ENCODE peak calls at places on chromosomes 3 and 15, in eight cellular contexts. T is dorsolateral prefrontal cortex, R is ascending aorta, B is A549, A is left ventricle myocardium inferior, V is WERI-Rb-1, Q is GM06990, L is endodermal cell. P is an unnamed sample.
A peak's percentile ranks its signal among the peaks of the same experiment; 100 is the strongest.

GRCh38 chr15:48617619-48618018 is 27.9 kb downstream of the FBN1 start:
- DNase-seq in T (no peak), R (no peak), B (no peak), A (peak; percentile 22), V (no peak), Q (no peak), L (no peak), P (no peak)

GRCh38 chr3:72078661-72079368 is 293.9 kb upstream of the PROK2 start:
- DNase-seq in T (no peak), R (no peak), B (no peak), A (no peak), V (no peak), Q (no peak), L (no peak), P (no peak)

GRCh38 chr3:74832925-74833324 is 218.5 kb upstream of the CNTN3 start:
- DNase-seq in T (no peak), R (no peak), B (no peak), A (no peak), V (no peak), Q (no peak), L (no peak), P (no peak)

GRCh38 chr3:39150803-39151631 is 2.4 kb downstream of the CSRNP1 start:
- DNase-seq in T (no peak), R (peak; percentile 84), B (peak; percentile 88), A (peak; percentile 89), V (peak; percentile 51), Q (no peak), L (peak; percentile 97), P (peak; percentile 79)

GRCh38 chr15:26716069-26716468 is 56.8 kb downstream of the GABRB3 start:
- DNase-seq in T (no peak), R (no peak), B (no peak), A (no peak), V (no peak), Q (no peak), L (no peak), P (no peak)

GRCh38 chr15:41125950-41126642 is 10.0 kb upstream of the INO80 start:
- DNase-seq in T (no peak), R (no peak), B (no peak), A (no peak), V (no peak), Q (no peak), L (no peak), P (no peak)

GRCh38 chr3:134189848-134190247 is 60.8 kb downstream of the RYK start:
- DNase-seq in T (no peak), R (no peak), B (no peak), A (no peak), V (no peak), Q (no peak), L (no peak), P (no peak)

GRCh38 chr3:177838951-177839350 is 641.7 kb upstream of the TBL1XR1 start:
- DNase-seq in T (no peak), R (no peak), B (no peak), A (no peak), V (peak; percentile 68), Q (no peak), L (no peak), P (no peak)

GRCh38 chr15:88018865-88019626 is 237.5 kb downstream of the NTRK3 start:
- DNase-seq in T (no peak), R (no peak), B (no peak), A (no peak), V (peak; percentile 13), Q (no peak), L (no peak), P (no peak)

GRCh38 chr15:42608110-42608531 is 32.7 kb downstream of the STARD9 start:
- DNase-seq in T (no peak), R (no peak), B (no peak), A (no peak), V (no peak), Q (peak; percentile 50), L (no peak), P (peak; percentile 66)

GRCh38 chr3:71146673-71147072 is 436.9 kb downstream of the FOXP1 start:
- DNase-seq in T (no peak), R (no peak), B (no peak), A (no peak), V (no peak), Q (no peak), L (no peak), P (no peak)

GRCh38 chr3:40741729-40742128 is 217.0 kb downstream of the ZNF621 start:
- DNase-seq in T (no peak), R (no peak), B (peak; percentile 6), A (no peak), V (no peak), Q (no peak), L (no peak), P (no peak)

GRCh38 chr3:117955196-117955595 is 1079.5 kb downstream of the IGSF11 start:
- DNase-seq in T (no peak), R (no peak), B (no peak), A (no peak), V (no peak), Q (no peak), L (no peak), P (no peak)

GRCh38 chr3:144344925-144345548 is 373.4 kb downstream of the DIPK2A start:
- DNase-seq in T (no peak), R (no peak), B (no peak), A (no peak), V (no peak), Q (no peak), L (no peak), P (no peak)

GRCh38 chr3:167861649-167862048 is 126.1 kb downstream of the SERPINI1 start:
- DNase-seq in T (no peak), R (no peak), B (peak; percentile 43), A (no peak), V (no peak), Q (no peak), L (no peak), P (no peak)

GRCh38 chr3:187630421-187630820 is 39.8 kb downstream of the SST start:
- DNase-seq in T (no peak), R (no peak), B (no peak), A (no peak), V (no peak), Q (no peak), L (no peak), P (no peak)

GRCh38 chr3:26625187-26625586 is 2.6 kb downstream of the LRRC3B start:
- DNase-seq in T (no peak), R (no peak), B (no peak), A (no peak), V (no peak), Q (no peak), L (peak; percentile 66), P (no peak)

DNA sequence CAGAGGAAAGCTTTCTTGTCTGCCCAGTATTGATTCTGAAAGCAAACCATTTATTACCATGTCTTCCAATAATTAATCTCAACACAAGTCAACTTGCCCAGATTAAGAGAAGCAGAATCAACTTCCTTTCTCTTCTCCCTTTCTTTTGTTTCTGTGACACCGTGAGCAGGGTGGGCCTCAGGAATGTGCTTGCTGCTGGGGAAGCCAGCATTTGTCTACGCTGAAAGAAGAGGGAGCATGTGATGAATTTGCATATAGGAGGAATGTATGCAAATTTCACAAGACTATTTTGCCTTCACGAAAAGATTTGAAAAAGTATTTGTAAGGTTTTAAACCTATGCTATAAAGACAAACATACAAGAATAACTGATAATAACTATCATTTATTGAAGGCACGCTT is 368.7 kb upstream of the ROPN1 start:
- DNase-seq in T (no peak), R (no peak), B (no peak), A (no peak), V (no peak), Q (no peak), L (peak; percentile 75), P (peak; percentile 15)
- H3K4me3 ChIP-seq in T (no peak overlapping the region), R (no peak overlapping the region), B (no peak overlapping the region), A (no peak overlapping the region), V (no peak overlapping the region), Q (no peak overlapping the region), L (no peak overlapping the region), P (no peak overlapping the region)

GRCh38 chr3:47009225-47010049 is 30.0 kb downstream of the NBEAL2 start:
- DNase-seq in T (peak; percentile 78), R (peak; percentile 68), B (no peak), A (peak; percentile 90), V (peak; percentile 93), Q (peak; percentile 86), L (peak; percentile 95), P (peak; percentile 87)
- H3K4me3 ChIP-seq in T (peak overlapping the region; percentile 85), R (peak overlapping the region; percentile 78), B (no peak overlapping the region), A (peak overlapping the region; percentile 75), V (peak overlapping the region; percentile 56), Q (no peak overlapping the region), L (no peak overlapping the region), P (peak overlapping the region; percentile 44)

DNA sequence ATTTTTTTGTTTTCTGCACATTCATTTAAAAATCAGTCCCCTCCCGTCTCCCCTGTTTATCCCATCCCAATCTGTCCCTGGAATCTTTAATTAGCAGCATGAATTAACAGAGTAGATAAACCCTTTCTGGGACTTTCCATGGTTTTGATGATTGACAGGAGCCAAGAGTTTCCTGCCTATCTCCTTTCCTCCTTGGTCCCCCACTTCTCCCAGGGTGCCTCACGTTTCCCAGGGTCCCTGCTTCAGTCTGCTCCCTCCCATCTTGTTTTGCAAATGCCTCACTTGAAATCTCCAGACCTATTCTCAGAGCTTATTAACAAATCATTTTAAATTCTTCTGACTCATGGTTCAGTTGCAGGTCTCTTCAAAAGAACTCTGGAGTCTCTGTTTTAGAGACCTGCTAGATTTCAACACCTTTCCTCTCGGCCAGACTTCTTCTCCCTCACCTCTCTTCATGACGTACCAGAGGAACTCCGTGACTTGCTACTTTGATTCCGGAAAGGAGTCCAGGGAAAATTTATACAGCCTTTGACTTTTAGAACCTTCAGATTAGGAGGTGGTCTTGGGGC is 238.5 kb downstream of the ITPR1 start:
- DNase-seq in T (no peak), R (no peak), B (no peak), A (no peak), V (no peak), Q (no peak), L (no peak), P (no peak)
- H3K4me3 ChIP-seq in T (no peak overlapping the region), R (no peak overlapping the region), B (no peak overlapping the region), A (no peak overlapping the region), V (no peak overlapping the region), Q (no peak overlapping the region), L (no peak overlapping the region), P (no peak overlapping the region)

GRCh38 chr3:12229144-12229871 is 59.6 kb upstream of the PPARG start:
- DNase-seq in T (no peak), R (no peak), B (no peak), A (no peak), V (no peak), Q (no peak), L (no peak), P (no peak)

GRCh38 chr3:12230406-12230805 is 58.5 kb upstream of the PPARG start:
- DNase-seq in T (no peak), R (no peak), B (no peak), A (no peak), V (no peak), Q (no peak), L (no peak), P (no peak)

GRCh38 chr3:12228461-12228860 is 60.4 kb upstream of the PPARG start:
- DNase-seq in T (no peak), R (no peak), B (no peak), A (no peak), V (no peak), Q (no peak), L (no peak), P (no peak)

GRCh38 chr3:12231481-12231880 is 57.4 kb upstream of the PPARG start:
- DNase-seq in T (no peak), R (no peak), B (no peak), A (no peak), V (no peak), Q (no peak), L (no peak), P (no peak)

DNA sequence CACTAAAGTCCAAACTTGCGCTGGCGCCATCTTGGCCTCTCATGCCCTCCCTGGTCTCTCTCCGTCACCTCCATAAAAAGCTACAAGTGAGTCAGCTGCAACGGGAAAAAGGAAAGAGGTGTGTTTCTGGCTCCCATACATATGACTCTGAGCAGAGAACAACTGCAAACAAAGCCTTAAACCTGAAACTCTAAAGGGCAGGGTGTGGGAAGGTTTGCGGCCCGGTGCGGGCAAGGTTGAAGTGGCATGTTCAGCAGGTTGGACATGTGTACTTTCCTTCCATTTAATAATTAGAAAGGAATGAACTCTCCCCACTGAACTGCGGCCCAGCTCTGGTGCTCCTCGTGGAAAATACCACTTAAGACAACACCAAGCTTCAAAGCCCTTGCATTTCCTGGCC is 59.0 kb upstream of the PPARG start:
- DNase-seq in T (no peak), R (no peak), B (no peak), A (no peak), V (no peak), Q (no peak), L (no peak), P (no peak)
- H3K4me3 ChIP-seq in T (no peak overlapping the region), R (no peak overlapping the region), B (no peak overlapping the region), A (no peak overlapping the region), V (no peak overlapping the region), Q (no peak overlapping the region), L (no peak overlapping the region), P (no peak overlapping the region)

P was measured in A673.